ENCODE peak calls at places on chromosomes 12 and 14, in eight cellular contexts. S, E, N, W, V, J, C and H are unnamed samples.

GRCh38 chr12:109627633-109628032 is 54.0 kb downstream of the MVK start:
- DNase-seq in V (no peak), J (no peak), S (no peak), C (no peak), N (no peak), W (no peak), E (no peak), H (no peak)

GRCh38 chr14:95413289-95414215 is 93.8 kb upstream of the CLMN start:
- DNase-seq in E (no peak), C (no peak), V (no peak), N (no peak), S (no peak), J (peak; percentile 57), W (no peak), H (peak; percentile 82)

GRCh38 chr14:94161087-94161486 is 13.0 kb upstream of the PPP4R4 start:
- DNase-seq in E (no peak), V (no peak), W (no peak), J (no peak), S (no peak), N (no peak), C (no peak), H (no peak)

GRCh38 chr12:14834502-14834901 is 8.8 kb downstream of the ART4 start:
- DNase-seq in C (no peak), W (no peak), S (no peak), E (no peak), J (no peak), V (no peak), N (no peak), H (no peak)

GRCh38 chr12:123973552-123974341 is 732 bp downstream of the ZNF664 start:
- DNase-seq in V (peak; percentile 55), J (no peak), C (peak; percentile 17), S (peak; percentile 41), N (no peak), E (peak; percentile 43), W (no peak), H (peak; percentile 51)

GRCh38 chr12:62117041-62117440 is 143.2 kb upstream of the USP15 start:
- DNase-seq in S (no peak), J (no peak), N (no peak), C (no peak), V (no peak), E (no peak), W (no peak), H (no peak)

GRCh38 chr12:53299101-53299453 is 418 bp upstream of the MYG1 start:
- DNase-seq in E (peak; percentile 6), V (no peak), C (peak; percentile 75), W (no peak), N (peak; percentile 19), J (peak; percentile 91), S (no peak), H (no peak)

GRCh38 chr12:109995366-109995702 is 834 bp downstream of the GIT2 start:
- DNase-seq in J (no peak), E (no peak), V (no peak), W (no peak), S (no peak), C (no peak), N (no peak), H (no peak)

GRCh38 chr14:73208390-73208789 is 28.9 kb upstream of the PAPLN start:
- DNase-seq in N (no peak), S (no peak), J (no peak), V (no peak), C (no peak), E (no peak), W (no peak), H (no peak)

GRCh38 chr12:128976120-128976519 is 122.8 kb downstream of the GLT1D1 start:
- DNase-seq in E (no peak), S (peak; percentile 26), J (no peak), C (no peak), W (no peak), V (peak; percentile 65), N (no peak), H (no peak)

GRCh38 chr12:52139579-52140062 is 52.2 kb downstream of the KRT80 start:
- DNase-seq in C (no peak), J (no peak), N (no peak), V (peak; percentile 56), E (peak; percentile 73), S (peak; percentile 48), W (no peak), H (peak; percentile 46)

GRCh38 chr14:95290769-95291440 is 28.8 kb downstream of the CLMN start:
- DNase-seq in E (peak; percentile 81), C (no peak), N (no peak), V (peak; percentile 80), J (no peak), S (no peak), W (no peak), H (peak; percentile 80)

GRCh38 chr14:95057147-95057546 is 100.2 kb downstream of the DICER1 start:
- DNase-seq in N (no peak), W (no peak), E (no peak), J (no peak), V (no peak), S (no peak), C (no peak), H (no peak)

GRCh38 chr12:106063826-106064575 is 74.8 kb downstream of the NUAK1 start:
- DNase-seq in N (no peak), J (no peak), E (no peak), S (no peak), W (no peak), V (no peak), C (no peak), H (no peak)

GRCh38 chr12:96247567-96247962 is 53.4 kb downstream of the ELK3 start:
- DNase-seq in C (no peak), J (peak; percentile 82), W (no peak), E (no peak), V (no peak), N (no peak), S (no peak), H (no peak)

GRCh38 chr14:55309154-55309553 is 37.9 kb downstream of the FBXO34 start:
- DNase-seq in V (no peak), W (no peak), E (no peak), N (no peak), C (no peak), S (no peak), J (no peak), H (no peak)

GRCh38 chr14:98791661-98792060 is 480.3 kb downstream of the BCL11B start:
- DNase-seq in E (no peak), S (no peak), V (no peak), C (no peak), N (no peak), W (no peak), J (no peak), H (no peak)

GRCh38 chr12:92208613-92209121 is 63.0 kb upstream of the BTG1 start:
- DNase-seq in C (peak; percentile 74), V (no peak), E (no peak), N (no peak), W (peak; percentile 56), J (peak; percentile 35), S (no peak), H (no peak)

GRCh38 chr12:98503343-98503592 is 12.1 kb upstream of the TMPO start:
- DNase-seq in S (peak; percentile 88), J (peak; percentile 91), E (peak; percentile 94), N (peak; percentile 73), V (peak; percentile 93), W (peak; percentile 85), C (peak; percentile 98), H (peak; percentile 87)

GRCh38 chr14:99944241-99944651 is 121.0 kb upstream of the EVL start:
- DNase-seq in E (no peak), N (no peak), W (no peak), S (no peak), J (no peak), V (peak; percentile 16), C (no peak), H (no peak)

GRCh38 chr12:66653801-66654200 is 25.1 kb downstream of the GRIP1 start:
- DNase-seq in N (no peak), C (no peak), E (no peak), W (no peak), V (no peak), S (no peak), J (no peak), H (no peak)

GRCh38 chr12:52646613-52647012 is 5.4 kb downstream of the KRT2 start:
- DNase-seq in J (no peak), W (no peak), E (no peak), C (no peak), N (no peak), V (no peak), S (no peak), H (no peak)

GRCh38 chr12:92649511-92650227 is 53.1 kb upstream of the PLEKHG7 start:
- DNase-seq in C (peak; percentile 91), J (peak; percentile 91), E (peak; percentile 78), V (peak; percentile 55), W (peak; percentile 80), N (peak; percentile 27), S (peak; percentile 44), H (peak; percentile 72)

GRCh38 chr14:29489911-29490310 is 437.7 kb downstream of the PRKD1 start:
- DNase-seq in V (no peak), E (no peak), W (no peak), N (no peak), C (no peak), J (no peak), S (no peak), H (no peak)

GRCh38 chr14:99513946-99514551 is 32.8 kb downstream of the CCNK start:
- DNase-seq in C (no peak), N (no peak), S (no peak), V (no peak), J (no peak), E (no peak), W (no peak), H (peak; percentile 10)

GRCh38 chr12:32395031-32395430 is 4.3 kb upstream of the FGD4 start:
- DNase-seq in C (no peak), J (no peak), V (no peak), E (no peak), N (no peak), W (no peak), S (no peak), H (no peak)

GRCh38 chr12:116434155-116435065 is 124.8 kb upstream of the MAP1LC3B2 start:
- DNase-seq in C (peak; percentile 94), W (peak; percentile 85), J (peak; percentile 92), S (no peak), N (peak; percentile 81), E (peak; percentile 81), V (peak; percentile 77), H (peak; percentile 78)
- TF ChIP-seq CTCF in C (no peak), W (no peak), J (no peak), S (no peak), N (no peak), E (no peak), V (no peak), H (no peak)

GRCh38 chr12:7602287-7602686 is 63.4 kb downstream of the APOBEC1 start:
- DNase-seq in S (no peak), J (peak; percentile 91), W (peak; percentile 8), E (no peak), V (no peak), C (peak; percentile 0), N (no peak), H (no peak)
- TF ChIP-seq CTCF in S (no peak), J (no peak), W (no peak), E (no peak), V (no peak), C (no peak), N (no peak), H (no peak)

GRCh38 chr12:120750806-120751205 is 25.2 kb downstream of the ACADS start:
- DNase-seq in C (no peak), N (no peak), E (no peak), S (no peak), J (no peak), W (no peak), V (no peak), H (no peak)
- TF ChIP-seq CTCF in C (no peak), N (no peak), E (no peak), S (no peak), J (no peak), W (no peak), V (no peak), H (no peak)

GRCh38 chr12:132600048-132601032 is 10.0 kb downstream of the LRCOL1 start:
- DNase-seq in J (peak; percentile 61), E (peak; percentile 83), C (peak; percentile 71), S (peak; percentile 54), N (no peak), W (no peak), V (peak; percentile 71), H (peak; percentile 84)
- TF ChIP-seq CTCF in J (peak; percentile 56), E (peak; percentile 80), C (peak; percentile 64), S (peak; percentile 65), N (peak; percentile 84), W (peak; percentile 82), V (peak; percentile 58), H (peak; percentile 78)